ENCODE peak calls at places on chromosomes 5 and 9, in eight cellular contexts. R is mammary epithelial cell; A is kidney; E is astrocyte; I is activated CD4-positive, alpha-beta T cell treated with anti-CD3 and anti-CD28 coated beads, Interleukin-2, amount 10 ng/mL, durations not matched to agents 7 days and 5 days; U is breast epithelium; X is naive thymus-derived CD4-positive, alpha-beta T cell; Q is activated CD8-positive, alpha-beta memory T cell treated with anti-CD3 and anti-CD28 coated beads for 24 hours. M is an unnamed sample.

GRCh38 chr5:28143519-28143918 is 1105.1 kb upstream of the CDH9 start:
- DNase-seq in R (no peak), A (no peak), E (no peak), I (no peak), U (no peak), X (no peak), Q (no peak), M (no peak)

GRCh38 chr5:14191325-14191724 is 48.2 kb downstream of the TRIO start:
- DNase-seq in R (no peak), A (no peak), E (no peak), I (no peak), U (no peak), X (no peak), Q (no peak), M (no peak)

GRCh38 chr9:121682201-121682600 is 30.8 kb downstream of the DAB2IP start:
- DNase-seq in R (no peak), A (peak), E (no peak), I (no peak), U (no peak), X (no peak), Q (no peak), M (no peak)

GRCh38 chr5:14779975-14780374 is 91.6 kb downstream of the ANKH start:
- DNase-seq in R (peak), A (no peak), E (no peak), I (no peak), U (no peak), X (no peak), Q (no peak), M (no peak)

GRCh38 chr9:131605770-131606590 is 60.7 kb downstream of the PRRT1B start:
- DNase-seq in R (no peak), A (no peak), E (peak), I (no peak), U (no peak), X (no peak), Q (no peak), M (no peak)

GRCh38 chr5:177303121-177303924 is at the start of the genes PRELID1 and RAB24:
- DNase-seq in R (peak), A (peak), E (peak), I (peak), U (peak), X (peak), Q (peak), M (peak)

GRCh38 chr9:72149231-72149975 is at the start of gene GDA:
- DNase-seq in R (peak), A (peak), E (no peak), I (no peak), U (no peak), X (no peak), Q (no peak), M (no peak)

GRCh38 chr9:130905125-130905901 is 8.7 kb upstream of the QRFP start:
- DNase-seq in R (no peak), A (no peak), E (no peak), I (no peak), U (no peak), X (no peak), Q (no peak), M (no peak)

GRCh38 chr9:19201899-19202891 is 28.3 kb upstream of the DENND4C start:
- DNase-seq in R (no peak), A (no peak), E (no peak), I (no peak), U (no peak), X (no peak), Q (no peak), M (no peak)

GRCh38 chr9:99834474-99834873 is 12.8 kb downstream of the NR4A3 start:
- DNase-seq in R (no peak), A (no peak), E (no peak), I (no peak), U (no peak), X (no peak), Q (no peak), M (no peak)

GRCh38 chr5:54272746-54273145 is 37.6 kb downstream of the ARL15 start:
- DNase-seq in R (no peak), A (no peak), E (no peak), I (no peak), U (no peak), X (no peak), Q (no peak), M (no peak)

GRCh38 chr5:53877243-53877642 is 316.8 kb downstream of the NDUFS4 start:
- DNase-seq in R (no peak), A (no peak), E (peak), I (no peak), U (no peak), X (no peak), Q (no peak), M (no peak)

GRCh38 chr9:116331241-116331640 is 177.7 kb downstream of the PAPPA start:
- DNase-seq in R (no peak), A (no peak), E (no peak), I (no peak), U (no peak), X (no peak), Q (no peak), M (no peak)

GRCh38 chr9:4821994-4822544 is 29.3 kb downstream of the RCL1 start:
- DNase-seq in R (no peak), A (no peak), E (no peak), I (no peak), U (no peak), X (no peak), Q (no peak), M (no peak)

GRCh38 chr5:44646016-44646415 is 162.7 kb upstream of the MRPS30 start:
- DNase-seq in R (no peak), A (no peak), E (no peak), I (no peak), U (no peak), X (no peak), Q (no peak), M (peak)

GRCh38 chr9:80175286-80175906 is 603.6 kb downstream of the TLE4 start:
- DNase-seq in R (peak), A (no peak), E (peak), I (peak), U (no peak), X (peak), Q (no peak), M (peak)

GRCh38 chr9:4106081-4106491 is 193.8 kb downstream of the GLIS3 start:
- DNase-seq in R (peak), A (no peak), E (no peak), I (no peak), U (no peak), X (no peak), Q (no peak), M (no peak)

GRCh38 chr9:13351768-13352386 is 72.4 kb upstream of the MPDZ start:
- DNase-seq in R (peak), A (no peak), E (peak), I (no peak), U (no peak), X (no peak), Q (no peak), M (peak)

GRCh38 chr9:78230761-78231160 is 5.1 kb upstream of the CEP78 start:
- DNase-seq in R (no peak), A (no peak), E (no peak), I (no peak), U (no peak), X (no peak), Q (no peak), M (no peak)

GRCh38 chr5:65359981-65360380 is 121.7 kb downstream of the ADAMTS6 start:
- DNase-seq in R (no peak), A (no peak), E (no peak), I (no peak), U (no peak), X (no peak), Q (no peak), M (no peak)

GRCh38 chr5:80686757-80687156 is 32.0 kb upstream of the DHFR start:
- DNase-seq in R (no peak), A (no peak), E (peak), I (no peak), U (no peak), X (peak), Q (no peak), M (peak)

GRCh38 chr5:113336975-113337374 is 97.8 kb downstream of the TSSK1B start:
- DNase-seq in R (peak), A (peak), E (peak), I (no peak), U (no peak), X (no peak), Q (no peak), M (peak)

GRCh38 chr5:138504799-138505198 is 38.2 kb downstream of the ETF1 start:
- DNase-seq in R (peak), A (no peak), E (no peak), I (no peak), U (no peak), X (no peak), Q (no peak), M (peak)

GRCh38 chr5:127858116-127858784 is 155.1 kb downstream of the CCDC192 start:
- DNase-seq in R (no peak), A (no peak), E (peak), I (no peak), U (no peak), X (no peak), Q (no peak), M (no peak)

GRCh38 chr5:100424017-100424416 is 111.2 kb upstream of the FAM174A start:
- DNase-seq in R (no peak), A (no peak), E (peak), I (no peak), U (no peak), X (no peak), Q (no peak), M (no peak)

GRCh38 chr5:124342027-124342471 is 404.4 kb downstream of the ZNF608 start:
- DNase-seq in R (no peak), A (no peak), E (peak), I (no peak), U (no peak), X (no peak), Q (no peak), M (peak)

GRCh38 chr9:4375424-4376195 is 75.7 kb upstream of the GLIS3 start:
- DNase-seq in R (peak), A (no peak), E (peak), I (no peak), U (no peak), X (peak), Q (no peak), M (peak)

GRCh38 chr5:133869675-133869978 is 98.8 kb downstream of the C5orf15 start:
- DNase-seq in R (no peak), A (no peak), E (no peak), I (no peak), U (no peak), X (no peak), Q (no peak), M (peak)

GRCh38 chr5:140043508-140043872 is 391 bp upstream of the NRG2 start:
- DNase-seq in R (no peak), A (peak), E (no peak), I (no peak), U (no peak), X (no peak), Q (no peak), M (peak)

GRCh38 chr9:136901516-136902258 is 15.4 kb downstream of the TRAF2 start:
- DNase-seq in R (peak), A (no peak), E (peak), I (peak), U (no peak), X (peak), Q (peak), M (no peak)

GRCh38 chr9:137311971-137312851 is 10.1 kb upstream of the NRARP start:
- DNase-seq in R (peak), A (peak), E (no peak), I (no peak), U (peak), X (no peak), Q (no peak), M (no peak)

GRCh38 chr5:139861889-139862207 is 66.2 kb downstream of the PSD2 start:
- DNase-seq in R (no peak), A (peak), E (no peak), I (no peak), U (no peak), X (no peak), Q (no peak), M (no peak)

GRCh38 chr5:113270081-113270480 is 164.7 kb downstream of the TSSK1B start:
- DNase-seq in R (no peak), A (no peak), E (no peak), I (no peak), U (no peak), X (no peak), Q (no peak), M (no peak)